ENCODE peak calls at places on chromosomes 7 and 10, in six cellular contexts. W, L, V, N, U and B are unnamed samples.
A peak's percentile ranks its signal among the peaks of the same experiment; 100 is the strongest.

GRCh38 chr7:55018361-55019328 is at the start of gene EGFR:
- DNase-seq in W (no peak), L (peak; percentile 87), V (peak; percentile 80), N (peak; percentile 37), U (no peak), B (no peak)

GRCh38 chr7:50653116-50653854 is 88.1 kb upstream of the DDC start:
- DNase-seq in W (no peak), L (peak; percentile 40), V (no peak), N (no peak), U (no peak), B (no peak)

GRCh38 chr7:120185940-120186682 is 86.9 kb upstream of the KCND2 start:
- DNase-seq in W (no peak), L (no peak), V (no peak), N (no peak), U (no peak), B (no peak)

GRCh38 chr7:120991570-120991969 is 3.1 kb downstream of the CPED1 start:
- DNase-seq in W (no peak), L (no peak), V (no peak), N (no peak), U (no peak), B (no peak)

GRCh38 chr7:122885583-122886356 is 490 bp downstream of the CADPS2 start:
- DNase-seq in W (no peak), L (peak; percentile 55), V (peak; percentile 72), N (peak; percentile 21), U (no peak), B (no peak)

GRCh38 chr7:47571355-47572100 is 10.4 kb downstream of the TNS3 start:
- DNase-seq in W (no peak), L (peak; percentile 87), V (no peak), N (no peak), U (no peak), B (no peak)

GRCh38 chr10:78925800-78926319 is 142.9 kb upstream of the ZMIZ1 start:
- DNase-seq in W (no peak), L (no peak), V (no peak), N (no peak), U (no peak), B (no peak)

GRCh38 chr7:112162161-112163020 is 43.8 kb downstream of the DOCK4 start:
- DNase-seq in W (no peak), L (no peak), V (no peak), N (no peak), U (no peak), B (no peak)

GRCh38 chr7:151781161-151781845 is 95.6 kb downstream of the PRKAG2 start:
- DNase-seq in W (no peak), L (no peak), V (no peak), N (no peak), U (no peak), B (no peak)

GRCh38 chr10:122859527-122859926 is 13.9 kb upstream of the CUZD1 start:
- DNase-seq in W (no peak), L (no peak), V (no peak), N (no peak), U (no peak), B (no peak)

GRCh38 chr7:39406464-39406863 is 159.7 kb upstream of the YAE1 start:
- DNase-seq in W (no peak), L (no peak), V (no peak), N (no peak), U (no peak), B (no peak)

GRCh38 chr7:132891554-132891953 is 190.3 kb downstream of the CHCHD3 start:
- DNase-seq in W (no peak), L (no peak), V (no peak), N (no peak), U (no peak), B (no peak)

GRCh38 chr7:101555921-101556275 is 73.2 kb downstream of the MYL10 start:
- DNase-seq in W (no peak), L (no peak), V (peak; percentile 34), N (no peak), U (no peak), B (no peak)

GRCh38 chr7:24729365-24730017 is 27.8 kb downstream of the GSDME start:
- DNase-seq in W (no peak), L (peak; percentile 54), V (no peak), N (no peak), U (no peak), B (no peak)

GRCh38 chr10:127850944-127851343 is 41.8 kb downstream of the CLRN3 start:
- DNase-seq in W (no peak), L (no peak), V (no peak), N (no peak), U (no peak), B (no peak)